ENCODE peak calls at places on chromosomes 12 and 14, in ten cellular contexts. E, Q, X, V, P, H, L, K, I and N are unnamed samples.

GRCh38 chr12:40325349-40325960 is 100.7 kb downstream of the LRRK2 start:
- DNase-seq in E (peak; percentile 68), Q (no peak), X (peak; percentile 44), V (no peak), P (no peak), H (no peak), L (peak; percentile 43), K (no peak), I (peak; percentile 67), N (no peak)

GRCh38 chr14:75607842-75608640 is 29.6 kb downstream of the FLVCR2 start:
- DNase-seq in E (no peak), Q (no peak), X (no peak), V (no peak), P (no peak), H (no peak), L (no peak), K (no peak), I (no peak), N (no peak)

GRCh38 chr14:94423465-94424056 is 29.0 kb downstream of the SERPINA11 start:
- DNase-seq in E (no peak), Q (peak; percentile 87), X (peak; percentile 88), V (peak; percentile 70), P (no peak), H (peak; percentile 22), L (peak; percentile 75), K (no peak), I (peak; percentile 15), N (peak; percentile 24)

GRCh38 chr14:98252819-98253218 is 1019.2 kb downstream of the BCL11B start:
- DNase-seq in E (no peak), Q (no peak), X (no peak), V (no peak), P (no peak), H (no peak), L (no peak), K (no peak), I (no peak), N (no peak)

GRCh38 chr12:101039848-101040531 is 170.0 kb downstream of the SLC5A8 start:
- DNase-seq in E (no peak), Q (no peak), X (no peak), V (no peak), P (no peak), H (no peak), L (no peak), K (no peak), I (peak; percentile 16), N (no peak)

GRCh38 chr12:8145754-8146415 is 10.9 kb upstream of the ZNF705A start:
- DNase-seq in E (no peak), Q (no peak), X (peak; percentile 89), V (no peak), P (peak; percentile 12), H (no peak), L (no peak), K (no peak), I (no peak), N (no peak)

GRCh38 chr14:68318788-68319187 is 474.1 kb downstream of the ZFP36L1 start:
- DNase-seq in E (no peak), Q (no peak), X (no peak), V (no peak), P (no peak), H (no peak), L (no peak), K (no peak), I (peak; percentile 13), N (no peak)

GRCh38 chr14:72513994-72514659 is 379.8 kb downstream of the DPF3 start:
- DNase-seq in E (no peak), Q (peak; percentile 63), X (peak; percentile 43), V (no peak), P (peak; percentile 33), H (no peak), L (peak; percentile 7), K (no peak), I (peak; percentile 31), N (no peak)